ENCODE peak calls at places on chromosomes 11 and 22, in eight cellular contexts. One of them, this sample, is unnamed.

GRCh38 chr22:31627223-31627731 is 34.7 kb downstream of the PISD start:
- DNase-seq in AG09309: no peak
- DNase-seq in AG04450: no peak
- DNase-seq in B cell: no peak
- DNase-seq in NCI-H1417: no peak
- DNase-seq in GM20000: no peak
- DNase-seq in colonic mucosa: no peak
- DNase-seq in T-helper 1 cell: no peak
- DNase-seq in this sample: no peak

GRCh38 chr22:22547692-22548348 is 11.2 kb downstream of the PRAME start:
- DNase-seq in AG09309: no peak
- DNase-seq in AG04450: no peak
- DNase-seq in B cell: no peak
- DNase-seq in NCI-H1417: no peak
- DNase-seq in GM20000: no peak
- DNase-seq in colonic mucosa: no peak
- DNase-seq in T-helper 1 cell: no peak
- DNase-seq in this sample: no peak

GRCh38 chr11:2742611-2743426 is 43.0 kb upstream of the KCNQ1OT1 start:
- DNase-seq in AG09309: no peak
- DNase-seq in AG04450: no peak
- DNase-seq in B cell: peak
- DNase-seq in NCI-H1417: no peak
- DNase-seq in GM20000: no peak
- DNase-seq in colonic mucosa: no peak
- DNase-seq in T-helper 1 cell: no peak
- DNase-seq in this sample: no peak

GRCh38 chr11:112734207-112734606 is 227.0 kb upstream of the NCAM1 start:
- DNase-seq in AG09309: no peak
- DNase-seq in AG04450: no peak
- DNase-seq in B cell: no peak
- DNase-seq in NCI-H1417: no peak
- DNase-seq in GM20000: peak
- DNase-seq in colonic mucosa: no peak
- DNase-seq in T-helper 1 cell: no peak
- DNase-seq in this sample: no peak

GRCh38 chr11:67253872-67254624 is 12.2 kb upstream of the GRK2 start:
- DNase-seq in AG09309: no peak
- DNase-seq in AG04450: no peak
- DNase-seq in B cell: no peak
- DNase-seq in NCI-H1417: no peak
- DNase-seq in GM20000: no peak
- DNase-seq in colonic mucosa: no peak
- DNase-seq in T-helper 1 cell: peak
- DNase-seq in this sample: no peak

GRCh38 chr11:78418584-78419211 is 1.1 kb upstream of the GAB2 start:
- DNase-seq in AG09309: no peak
- DNase-seq in AG04450: no peak
- DNase-seq in B cell: no peak
- DNase-seq in NCI-H1417: peak
- DNase-seq in GM20000: no peak
- DNase-seq in colonic mucosa: no peak
- DNase-seq in T-helper 1 cell: no peak
- DNase-seq in this sample: no peak

GRCh38 chr11:132448334-132448995 is 1078.0 kb downstream of the NTM start:
- DNase-seq in AG09309: no peak
- DNase-seq in AG04450: no peak
- DNase-seq in B cell: no peak
- DNase-seq in NCI-H1417: no peak
- DNase-seq in GM20000: no peak
- DNase-seq in colonic mucosa: no peak
- DNase-seq in T-helper 1 cell: no peak
- DNase-seq in this sample: no peak

GRCh38 chr11:104490182-104490581 is 326.2 kb upstream of the PDGFD start:
- DNase-seq in AG09309: no peak
- DNase-seq in AG04450: no peak
- DNase-seq in B cell: no peak
- DNase-seq in NCI-H1417: no peak
- DNase-seq in GM20000: no peak
- DNase-seq in colonic mucosa: no peak
- DNase-seq in T-helper 1 cell: no peak
- DNase-seq in this sample: no peak

GRCh38 chr22:41360126-41360525 is 21.6 kb upstream of the TEF start:
- DNase-seq in AG09309: no peak
- DNase-seq in AG04450: no peak
- DNase-seq in B cell: no peak
- DNase-seq in NCI-H1417: no peak
- DNase-seq in GM20000: no peak
- DNase-seq in colonic mucosa: no peak
- DNase-seq in T-helper 1 cell: no peak
- DNase-seq in this sample: peak

GRCh38 chr22:48284671-48285070 is 1522.2 kb downstream of the TBC1D22A start:
- DNase-seq in AG09309: no peak
- DNase-seq in AG04450: no peak
- DNase-seq in B cell: no peak
- DNase-seq in NCI-H1417: no peak
- DNase-seq in GM20000: no peak
- DNase-seq in colonic mucosa: no peak
- DNase-seq in T-helper 1 cell: no peak
- DNase-seq in this sample: no peak

GRCh38 chr22:43897751-43898261 is 6.0 kb upstream of the PNPLA5 start:
- DNase-seq in AG09309: no peak
- DNase-seq in AG04450: no peak
- DNase-seq in B cell: no peak
- DNase-seq in NCI-H1417: no peak
- DNase-seq in GM20000: no peak
- DNase-seq in colonic mucosa: no peak
- DNase-seq in T-helper 1 cell: no peak
- DNase-seq in this sample: no peak

GRCh38 chr22:40487663-40488249 is 117.4 kb downstream of the SGSM3 start:
- DNase-seq in AG09309: no peak
- DNase-seq in AG04450: no peak
- DNase-seq in B cell: peak
- DNase-seq in NCI-H1417: peak
- DNase-seq in GM20000: no peak
- DNase-seq in colonic mucosa: no peak
- DNase-seq in T-helper 1 cell: peak
- DNase-seq in this sample: no peak

GRCh38 chr11:86958259-86958658 is 3.1 kb upstream of the FZD4 start:
- DNase-seq in AG09309: no peak
- DNase-seq in AG04450: no peak
- DNase-seq in B cell: no peak
- DNase-seq in NCI-H1417: no peak
- DNase-seq in GM20000: no peak
- DNase-seq in colonic mucosa: no peak
- DNase-seq in T-helper 1 cell: no peak
- DNase-seq in this sample: no peak

This sample was measured in retinal pigment epithelial cell.